ENCODE peak calls at places on chromosomes 6 and 20, in nine cellular contexts. One of them, this sample, is unnamed.

GRCh38 chr6:71529769-71530168 is 241.2 kb downstream of the OGFRL1 start:
- DNase-seq in H1: no peak
- DNase-seq in psoas muscle: no peak
- DNase-seq in left ventricle myocardium inferior: no peak
- DNase-seq in ovary: no peak
- DNase-seq in transverse colon: no peak
- DNase-seq in upper lobe of left lung: no peak
- DNase-seq in CD8-positive, alpha-beta T cell: no peak
- DNase-seq in fibroblast of lung: no peak
- DNase-seq in this sample: no peak

GRCh38 chr6:6003334-6004146 is 3.2 kb downstream of the NRN1 start:
- DNase-seq in psoas muscle: no peak
- DNase-seq in H1: no peak
- DNase-seq in CD8-positive, alpha-beta T cell: no peak
- DNase-seq in left ventricle myocardium inferior: no peak
- DNase-seq in transverse colon: no peak
- DNase-seq in fibroblast of lung: no peak
- DNase-seq in ovary: no peak
- DNase-seq in upper lobe of left lung: no peak
- DNase-seq in this sample: no peak

GRCh38 chr6:35092362-35093117 is 48.6 kb downstream of the TCP11 start:
- DNase-seq in upper lobe of left lung: no peak
- DNase-seq in left ventricle myocardium inferior: no peak
- DNase-seq in H1: no peak
- DNase-seq in transverse colon: peak
- DNase-seq in ovary: no peak
- DNase-seq in fibroblast of lung: peak
- DNase-seq in CD8-positive, alpha-beta T cell: no peak
- DNase-seq in psoas muscle: peak
- DNase-seq in this sample: no peak

GRCh38 chr6:1724616-1725015 is 114.9 kb downstream of the FOXC1 start:
- DNase-seq in transverse colon: peak
- DNase-seq in CD8-positive, alpha-beta T cell: no peak
- DNase-seq in ovary: no peak
- DNase-seq in psoas muscle: peak
- DNase-seq in H1: no peak
- DNase-seq in left ventricle myocardium inferior: peak
- DNase-seq in fibroblast of lung: no peak
- DNase-seq in upper lobe of left lung: peak
- DNase-seq in this sample: no peak

GRCh38 chr6:72857791-72858190 is 235.9 kb downstream of the KCNQ5 start:
- DNase-seq in ovary: no peak
- DNase-seq in psoas muscle: no peak
- DNase-seq in fibroblast of lung: peak
- DNase-seq in upper lobe of left lung: no peak
- DNase-seq in CD8-positive, alpha-beta T cell: no peak
- DNase-seq in transverse colon: no peak
- DNase-seq in H1: no peak
- DNase-seq in left ventricle myocardium inferior: no peak
- DNase-seq in this sample: no peak

GRCh38 chr6:47653706-47654105 is 44.7 kb upstream of the ADGRF4 start:
- DNase-seq in H1: no peak
- DNase-seq in upper lobe of left lung: no peak
- DNase-seq in transverse colon: peak
- DNase-seq in ovary: no peak
- DNase-seq in left ventricle myocardium inferior: no peak
- DNase-seq in CD8-positive, alpha-beta T cell: no peak
- DNase-seq in fibroblast of lung: no peak
- DNase-seq in psoas muscle: no peak
- DNase-seq in this sample: no peak

GRCh38 chr6:139881728-139882211 is 507.3 kb upstream of the CITED2 start:
- DNase-seq in CD8-positive, alpha-beta T cell: no peak
- DNase-seq in H1: no peak
- DNase-seq in transverse colon: peak
- DNase-seq in left ventricle myocardium inferior: no peak
- DNase-seq in fibroblast of lung: peak
- DNase-seq in upper lobe of left lung: no peak
- DNase-seq in psoas muscle: no peak
- DNase-seq in ovary: peak
- DNase-seq in this sample: peak

GRCh38 chr20:56222201-56222600 is 26.3 kb upstream of the MC3R start:
- DNase-seq in psoas muscle: no peak
- DNase-seq in CD8-positive, alpha-beta T cell: no peak
- DNase-seq in upper lobe of left lung: no peak
- DNase-seq in left ventricle myocardium inferior: no peak
- DNase-seq in fibroblast of lung: no peak
- DNase-seq in transverse colon: no peak
- DNase-seq in ovary: no peak
- DNase-seq in H1: no peak
- DNase-seq in this sample: no peak

GRCh38 chr6:53439556-53439955 is 90.8 kb upstream of the ELOVL5 start:
- DNase-seq in left ventricle myocardium inferior: no peak
- DNase-seq in CD8-positive, alpha-beta T cell: no peak
- DNase-seq in ovary: no peak
- DNase-seq in transverse colon: no peak
- DNase-seq in fibroblast of lung: peak
- DNase-seq in psoas muscle: no peak
- DNase-seq in H1: no peak
- DNase-seq in upper lobe of left lung: no peak
- DNase-seq in this sample: no peak

GRCh38 chr6:18386302-18386976 is 711 bp upstream of the RNF144B start:
- DNase-seq in CD8-positive, alpha-beta T cell: no peak
- DNase-seq in upper lobe of left lung: peak
- DNase-seq in fibroblast of lung: peak
- DNase-seq in ovary: no peak
- DNase-seq in H1: no peak
- DNase-seq in left ventricle myocardium inferior: no peak
- DNase-seq in psoas muscle: no peak
- DNase-seq in transverse colon: no peak
- DNase-seq in this sample: no peak

GRCh38 chr6:127690588-127690987 is 113.6 kb downstream of the C6orf58 start:
- DNase-seq in fibroblast of lung: no peak
- DNase-seq in psoas muscle: no peak
- DNase-seq in upper lobe of left lung: no peak
- DNase-seq in CD8-positive, alpha-beta T cell: no peak
- DNase-seq in transverse colon: no peak
- DNase-seq in ovary: no peak
- DNase-seq in H1: no peak
- DNase-seq in left ventricle myocardium inferior: no peak
- DNase-seq in this sample: no peak

GRCh38 chr20:40563296-40563950 is 125.6 kb downstream of the MAFB start:
- DNase-seq in H1: no peak
- DNase-seq in ovary: no peak
- DNase-seq in CD8-positive, alpha-beta T cell: no peak
- DNase-seq in fibroblast of lung: peak
- DNase-seq in upper lobe of left lung: peak
- DNase-seq in transverse colon: peak
- DNase-seq in left ventricle myocardium inferior: no peak
- DNase-seq in psoas muscle: peak
- DNase-seq in this sample: no peak

GRCh38 chr20:58503668-58504067 is 11.5 kb downstream of the APCDD1L start:
- DNase-seq in left ventricle myocardium inferior: no peak
- DNase-seq in upper lobe of left lung: no peak
- DNase-seq in fibroblast of lung: no peak
- DNase-seq in transverse colon: no peak
- DNase-seq in psoas muscle: no peak
- DNase-seq in ovary: no peak
- DNase-seq in CD8-positive, alpha-beta T cell: no peak
- DNase-seq in H1: no peak
- DNase-seq in this sample: no peak

GRCh38 chr20:6696001-6696400 is 71.5 kb upstream of the BMP2 start:
- DNase-seq in left ventricle myocardium inferior: no peak
- DNase-seq in CD8-positive, alpha-beta T cell: no peak
- DNase-seq in psoas muscle: no peak
- DNase-seq in upper lobe of left lung: no peak
- DNase-seq in transverse colon: no peak
- DNase-seq in ovary: no peak
- DNase-seq in H1: no peak
- DNase-seq in fibroblast of lung: no peak
- DNase-seq in this sample: no peak

GRCh38 chr20:6689339-6689973 is 78.0 kb upstream of the BMP2 start:
- DNase-seq in ovary: no peak
- DNase-seq in H1: no peak
- DNase-seq in upper lobe of left lung: no peak
- DNase-seq in psoas muscle: no peak
- DNase-seq in fibroblast of lung: no peak
- DNase-seq in transverse colon: no peak
- DNase-seq in CD8-positive, alpha-beta T cell: no peak
- DNase-seq in left ventricle myocardium inferior: no peak
- DNase-seq in this sample: no peak

GRCh38 chr20:6692566-6693168 is 74.8 kb upstream of the BMP2 start:
- DNase-seq in transverse colon: peak
- DNase-seq in H1: no peak
- DNase-seq in CD8-positive, alpha-beta T cell: no peak
- DNase-seq in left ventricle myocardium inferior: peak
- DNase-seq in upper lobe of left lung: no peak
- DNase-seq in fibroblast of lung: peak
- DNase-seq in ovary: no peak
- DNase-seq in psoas muscle: no peak
- DNase-seq in this sample: peak

GRCh38 chr20:6691541-6691940 is 75.9 kb upstream of the BMP2 start:
- DNase-seq in ovary: no peak
- DNase-seq in H1: no peak
- DNase-seq in upper lobe of left lung: no peak
- DNase-seq in left ventricle myocardium inferior: no peak
- DNase-seq in transverse colon: no peak
- DNase-seq in CD8-positive, alpha-beta T cell: no peak
- DNase-seq in psoas muscle: no peak
- DNase-seq in fibroblast of lung: no peak
- DNase-seq in this sample: no peak

DNA sequence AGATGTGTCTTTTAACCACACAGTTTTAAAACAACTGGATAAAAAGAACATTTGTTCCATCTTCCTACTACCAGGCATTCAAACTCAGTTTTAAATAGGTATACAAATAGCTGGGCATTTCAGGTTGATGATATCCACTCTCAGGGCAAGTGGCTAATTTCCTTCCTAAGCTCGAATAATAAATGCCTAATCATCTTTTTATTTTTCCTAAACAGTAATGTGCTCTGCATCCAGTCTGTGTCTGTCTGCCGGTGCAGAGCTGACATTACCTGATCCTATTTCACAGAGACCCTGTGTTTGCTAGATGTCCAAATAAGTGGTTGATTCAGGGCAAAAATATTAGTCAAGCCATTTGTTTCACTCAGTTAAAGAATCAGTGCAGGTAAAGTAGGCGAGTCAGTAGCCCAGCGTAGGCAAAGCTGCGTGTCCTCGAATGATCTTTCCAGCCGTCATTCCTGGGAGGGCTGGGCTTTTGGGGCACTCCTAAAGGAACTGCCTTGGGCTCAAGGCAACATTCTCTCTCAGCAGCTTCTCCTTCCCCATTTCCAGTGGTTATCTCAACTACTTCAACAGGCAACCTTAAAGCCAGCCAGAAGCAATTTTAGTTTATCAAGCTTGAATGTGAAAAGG is 74.2 kb upstream of the BMP2 start:
- DNase-seq in psoas muscle: no peak
- DNase-seq in CD8-positive, alpha-beta T cell: no peak
- DNase-seq in transverse colon: peak
- DNase-seq in fibroblast of lung: no peak
- DNase-seq in left ventricle myocardium inferior: no peak
- DNase-seq in H1: no peak
- DNase-seq in upper lobe of left lung: no peak
- DNase-seq in ovary: no peak
- DNase-seq in this sample: peak
- H3K4me3 ChIP-seq in psoas muscle: no peak
- H3K4me3 ChIP-seq in CD8-positive, alpha-beta T cell: no peak
- H3K4me3 ChIP-seq in transverse colon: no peak
- H3K4me3 ChIP-seq in fibroblast of lung: no peak
- H3K4me3 ChIP-seq in left ventricle myocardium inferior: no peak
- H3K4me3 ChIP-seq in H1: no peak
- H3K4me3 ChIP-seq in upper lobe of left lung: no peak
- H3K4me3 ChIP-seq in ovary: no peak
- H3K4me3 ChIP-seq in this sample: no peak

GRCh38 chr6:159941286-159942113 is 27.4 kb upstream of the IGF2R start:
- DNase-seq in transverse colon: no peak
- DNase-seq in psoas muscle: no peak
- DNase-seq in CD8-positive, alpha-beta T cell: no peak
- DNase-seq in left ventricle myocardium inferior: no peak
- DNase-seq in ovary: no peak
- DNase-seq in upper lobe of left lung: no peak
- DNase-seq in H1: no peak
- DNase-seq in fibroblast of lung: peak
- DNase-seq in this sample: peak
- TF ChIP-seq CTCF in transverse colon: peak
- TF ChIP-seq CTCF in psoas muscle: peak
- TF ChIP-seq CTCF in CD8-positive, alpha-beta T cell: peak
- TF ChIP-seq CTCF in left ventricle myocardium inferior: peak
- TF ChIP-seq CTCF in ovary: no peak
- TF ChIP-seq CTCF in upper lobe of left lung: peak
- TF ChIP-seq CTCF in H1: peak
- TF ChIP-seq CTCF in fibroblast of lung: peak
- TF ChIP-seq CTCF in this sample: peak

DNA sequence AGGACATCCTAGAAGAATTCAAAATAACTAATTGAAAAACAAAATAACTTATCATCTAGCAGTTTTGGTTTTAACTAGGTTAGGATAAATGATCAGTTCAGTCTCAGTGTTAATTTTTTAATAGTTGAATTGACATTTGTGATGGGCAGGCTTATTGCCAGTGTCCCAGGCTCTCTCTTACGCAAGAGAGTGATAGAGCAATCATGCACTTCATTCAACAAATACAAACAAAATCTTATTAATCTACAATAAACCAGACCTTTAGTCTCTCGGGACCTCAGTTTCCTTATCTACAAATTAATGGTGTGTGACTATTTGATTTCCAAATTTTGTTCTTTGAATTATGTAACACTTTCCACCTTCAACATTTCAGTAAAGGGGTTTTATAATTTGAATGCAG is 385.9 kb upstream of the JAG1 start:
- DNase-seq in ovary: no peak
- DNase-seq in transverse colon: no peak
- DNase-seq in fibroblast of lung: no peak
- DNase-seq in psoas muscle: no peak
- DNase-seq in H1: no peak
- DNase-seq in CD8-positive, alpha-beta T cell: no peak
- DNase-seq in left ventricle myocardium inferior: no peak
- DNase-seq in upper lobe of left lung: no peak
- DNase-seq in this sample: no peak
- H3K4me3 ChIP-seq in ovary: no peak
- H3K4me3 ChIP-seq in transverse colon: no peak
- H3K4me3 ChIP-seq in fibroblast of lung: no peak
- H3K4me3 ChIP-seq in psoas muscle: no peak
- H3K4me3 ChIP-seq in H1: no peak
- H3K4me3 ChIP-seq in CD8-positive, alpha-beta T cell: no peak
- H3K4me3 ChIP-seq in left ventricle myocardium inferior: no peak
- H3K4me3 ChIP-seq in upper lobe of left lung: no peak
- H3K4me3 ChIP-seq in this sample: no peak

DNA sequence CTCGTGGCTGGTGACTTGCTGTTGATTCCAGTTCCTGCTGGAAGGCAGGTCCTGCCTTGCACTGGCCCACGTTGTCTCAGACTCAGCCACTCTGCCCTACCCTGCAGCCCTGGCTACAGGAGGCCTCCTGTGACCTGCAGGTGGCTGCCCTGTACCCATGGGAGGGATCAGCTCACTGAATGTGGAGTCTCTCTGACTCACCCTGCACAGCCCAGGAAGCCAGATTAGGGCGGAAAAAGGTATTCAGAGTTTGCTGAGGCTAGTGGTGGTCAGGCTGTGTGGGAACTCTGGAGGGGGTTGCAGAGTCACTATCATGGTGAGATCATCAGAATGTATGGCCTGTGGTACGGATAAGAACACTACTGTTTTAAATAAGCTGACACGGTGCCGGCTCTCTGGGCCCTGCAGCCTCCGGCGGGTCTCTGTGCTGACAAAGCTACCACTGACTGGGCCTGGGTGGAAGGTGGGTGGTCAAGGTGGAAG is 24.7 kb upstream of the PYGB start:
- DNase-seq in ovary: no peak
- DNase-seq in fibroblast of lung: peak
- DNase-seq in left ventricle myocardium inferior: no peak
- DNase-seq in upper lobe of left lung: no peak
- DNase-seq in transverse colon: peak
- DNase-seq in CD8-positive, alpha-beta T cell: no peak
- DNase-seq in psoas muscle: no peak
- DNase-seq in H1: peak
- DNase-seq in this sample: peak
- TF ChIP-seq CTCF in ovary: no peak
- TF ChIP-seq CTCF in fibroblast of lung: peak
- TF ChIP-seq CTCF in left ventricle myocardium inferior: no peak
- TF ChIP-seq CTCF in upper lobe of left lung: no peak
- TF ChIP-seq CTCF in transverse colon: no peak
- TF ChIP-seq CTCF in CD8-positive, alpha-beta T cell: no peak
- TF ChIP-seq CTCF in psoas muscle: no peak
- TF ChIP-seq CTCF in H1: no peak
- TF ChIP-seq CTCF in this sample: peak

This sample was measured in Caco-2.